ENCODE peak calls at places on chromosome 5, in five cellular contexts. W is H1, P is GM12878, C is HepG2, N is K562. R is an unnamed sample.
A peak's percentile ranks its signal among the peaks of the same experiment; 100 is the strongest.

GRCh38 chr5:132782101-132782500 is 5.1 kb upstream of the SEPTIN8 start:
- DNase-seq in N (no peak), C (no peak), P (no peak), W (no peak), R (no peak)

GRCh38 chr5:127910307-127910956 is 173.1 kb upstream of the SLC12A2 start:
- DNase-seq in P (no peak), C (no peak), N (no peak), W (no peak), R (no peak)

GRCh38 chr5:95595289-95595931 is 24.5 kb upstream of the GPR150 start:
- DNase-seq in C (no peak), W (no peak), N (no peak), P (no peak), R (no peak)

GRCh38 chr5:167296056-167296455 is 995.4 kb upstream of the WWC1 start:
- DNase-seq in W (no peak), C (no peak), N (no peak), P (no peak), R (no peak)

GRCh38 chr5:1643651-1644392 is 120.1 kb upstream of the LPCAT1 start:
- DNase-seq in P (no peak), W (no peak), N (no peak), C (no peak), R (peak; percentile 23)

GRCh38 chr5:91306497-91306896 is 76.6 kb downstream of the ARRDC3 start:
- DNase-seq in N (no peak), P (no peak), W (no peak), C (no peak), R (no peak)

GRCh38 chr5:13354611-13355010 is 589.9 kb downstream of the DNAH5 start:
- DNase-seq in P (no peak), N (no peak), C (no peak), W (no peak), R (no peak)

GRCh38 chr5:15420201-15420600 is 79.8 kb upstream of the FBXL7 start:
- DNase-seq in C (no peak), P (no peak), N (no peak), W (no peak), R (no peak)

GRCh38 chr5:173493846-173494245 is 122.6 kb downstream of the BOD1 start:
- DNase-seq in N (no peak), P (no peak), W (no peak), C (no peak), R (no peak)

GRCh38 chr5:126615286-126615685 is 14.5 kb downstream of the PHAX start:
- DNase-seq in P (peak; percentile 63), W (no peak), N (no peak), C (no peak), R (no peak)

GRCh38 chr5:10254686-10255085 is 4.6 kb downstream of the CCT5 start:
- DNase-seq in C (no peak), W (no peak), P (no peak), N (no peak), R (no peak)

GRCh38 chr5:175685701-175686350 is 28.0 kb downstream of the HRH2 start:
- DNase-seq in P (no peak), C (no peak), W (no peak), N (no peak), R (no peak)

GRCh38 chr5:175683231-175683630 is 25.4 kb downstream of the HRH2 start:
- DNase-seq in P (no peak), N (no peak), W (no peak), C (no peak), R (no peak)

GRCh38 chr5:175683921-175684320 is 26.1 kb downstream of the HRH2 start:
- DNase-seq in C (no peak), N (no peak), P (no peak), W (no peak), R (no peak)

GRCh38 chr5:175686396-175686795 is 28.5 kb downstream of the HRH2 start:
- DNase-seq in C (no peak), P (no peak), W (no peak), N (no peak), R (no peak)

GRCh38 chr5:175684931-175685330 is 27.1 kb downstream of the HRH2 start:
- DNase-seq in W (no peak), C (no peak), N (no peak), P (no peak), R (no peak)
- TF ChIP-seq SIN3A in W (no peak), C (no peak), N (no peak), P (no peak), R (no peak)

GRCh38 chr5:170892201-170892600 is 30.4 kb downstream of the RANBP17 start:
- DNase-seq in W (no peak), N (no peak), C (no peak), P (no peak), R (no peak)
- TF ChIP-seq GABPA in W (no peak), N (no peak), C (no peak), P (no peak), R (no peak)

GRCh38 chr5:72251386-72251785 is 68.7 kb downstream of the MRPS27 start:
- DNase-seq in P (no peak), W (no peak), N (no peak), C (no peak), R (no peak)

GRCh38 chr5:72246239-72246580 is 73.8 kb downstream of the MRPS27 start:
- DNase-seq in P (no peak), W (no peak), C (no peak), N (peak; percentile 52), R (peak; percentile 41)

GRCh38 chr5:72246954-72247442 is 73.0 kb downstream of the MRPS27 start:
- DNase-seq in N (no peak), C (no peak), W (no peak), P (no peak), R (no peak)

GRCh38 chr5:72245517-72246238 is 74.4 kb downstream of the MRPS27 start:
- DNase-seq in N (no peak), C (no peak), W (no peak), P (no peak), R (no peak)

DNA sequence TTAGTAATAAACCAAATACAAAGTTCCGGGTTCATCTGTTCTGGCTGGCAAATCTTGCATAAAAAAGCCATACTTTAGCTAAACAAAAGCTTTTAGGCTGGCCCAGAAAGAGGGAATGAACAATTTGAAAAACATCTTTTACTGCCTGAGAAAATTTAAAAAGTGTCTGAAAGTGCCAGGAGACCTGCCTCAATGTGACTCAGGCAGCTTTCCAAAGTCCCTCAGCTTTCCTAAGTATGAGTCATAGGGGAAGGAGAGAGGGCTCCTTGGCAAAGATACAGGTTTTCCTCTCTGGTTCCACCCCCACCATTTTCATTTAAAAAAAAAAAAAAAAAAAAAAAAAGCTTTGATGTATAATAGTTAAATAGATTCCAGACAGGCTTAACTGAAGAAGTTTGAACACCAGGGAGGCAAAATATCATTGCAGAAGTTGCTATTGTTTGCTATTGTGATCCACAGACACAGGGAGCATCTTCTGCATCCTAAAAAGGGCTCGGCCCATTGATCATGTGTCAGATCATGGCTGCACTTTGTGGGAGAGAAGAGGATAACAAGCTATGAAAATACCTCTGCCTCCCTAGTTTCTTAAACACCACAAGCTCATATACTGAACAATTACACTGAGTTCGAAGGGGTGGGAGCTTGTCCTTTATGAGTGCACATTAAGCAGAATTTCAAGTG is 71.5 kb downstream of the MRPS27 start:
- DNase-seq in P (no peak), C (no peak), W (no peak), N (peak; percentile 52), R (no peak)
- TF ChIP-seq SIN3A in P (no peak), C (no peak), W (no peak), N (no peak), R (peak; percentile 53)

DNA sequence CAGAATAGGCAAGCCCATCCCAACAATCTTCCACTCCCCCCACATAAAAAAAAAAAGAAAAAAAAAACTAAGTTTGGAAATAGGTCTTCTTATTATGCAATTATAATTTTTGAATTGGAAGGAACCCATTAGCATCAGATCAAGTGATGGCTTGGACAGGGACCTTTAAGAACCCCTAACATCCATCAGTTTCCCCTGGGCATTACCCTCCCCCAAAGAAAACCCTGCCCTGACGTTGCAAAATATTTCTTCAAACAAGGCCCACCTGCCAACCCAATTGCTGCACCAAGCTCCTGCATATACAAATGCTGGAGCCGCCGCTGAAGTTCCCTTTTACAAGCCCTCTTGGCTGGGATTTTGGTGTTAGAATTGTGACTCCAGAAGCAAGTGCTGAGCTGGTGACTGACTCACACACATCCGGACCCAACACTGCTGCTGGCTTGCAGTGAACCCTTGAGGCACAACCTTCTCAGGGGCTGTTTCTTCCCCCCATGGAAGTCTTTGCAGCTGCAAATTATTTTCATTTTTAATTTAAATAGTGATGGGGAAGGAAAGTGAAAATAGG is 56.1 kb upstream of the AFAP1L1 start:
- DNase-seq in P (no peak), C (no peak), N (no peak), W (no peak), R (no peak)
- TF ChIP-seq GABPA in P (no peak), C (no peak), N (no peak), W (no peak), R (no peak)

GRCh38 chr5:56147679-56148230 is 85.4 kb downstream of the ANKRD55 start:
- DNase-seq in W (no peak), P (no peak), C (no peak), N (no peak), R (no peak)
- TF ChIP-seq SIN3A in W (no peak), P (no peak), C (no peak), N (no peak), R (no peak)

GRCh38 chr5:6570530-6570929 is 62.3 kb downstream of the NSUN2 start:
- DNase-seq in C (no peak), P (no peak), N (no peak), W (no peak), R (no peak)
- TF ChIP-seq GABPA in C (no peak), P (no peak), N (no peak), W (no peak), R (no peak)

R was measured in SK-N-SH.